ENCODE peak calls at places on chromosomes 16 and 17, in eight cellular contexts. S is HuH-7; Q is AG04449; F is WTC11; L is GM20000; W is stimulated activated CD4-positive, alpha-beta T cell treated with anti-CD3 and anti-CD28 coated beads, Interleukin-1b, Interleukin-23, amount 100 ng/mL, for 24 hours; M is RCC 7860; R is NCI-H1417 treated with DMSO at 0.1 percent for 48 hours. D is an unnamed sample.

GRCh38 chr17:79535728-79536025 is 75.2 kb downstream of the RBFOX3 start:
- DNase-seq in R (no peak), L (no peak), F (no peak), M (no peak), W (no peak), Q (no peak), S (no peak), D (no peak)

GRCh38 chr17:66348605-66349165 is 46.3 kb downstream of the PRKCA start:
- DNase-seq in S (no peak), R (no peak), W (no peak), Q (peak), M (peak), F (no peak), L (no peak), D (peak)

GRCh38 chr17:79219208-79219935 is 144.7 kb downstream of the ENGASE start:
- DNase-seq in Q (no peak), F (no peak), M (no peak), W (no peak), R (no peak), L (no peak), S (no peak), D (no peak)

GRCh38 chr17:42387663-42388380 is 420 bp downstream of the STAT3 start:
- DNase-seq in F (peak), M (peak), R (peak), Q (no peak), W (no peak), S (no peak), L (peak), D (no peak)

GRCh38 chr17:38589462-38590114 is 16.2 kb downstream of the SRCIN1 start:
- DNase-seq in F (no peak), M (no peak), W (no peak), R (no peak), L (no peak), Q (no peak), S (no peak), D (no peak)

GRCh38 chr16:56988948-56989945 is at the start of gene NLRC5:
- DNase-seq in M (peak), Q (no peak), F (peak), L (peak), R (no peak), W (peak), S (peak), D (no peak)

GRCh38 chr17:9054146-9054545 is 32.8 kb downstream of the NTN1 start:
- DNase-seq in L (no peak), R (no peak), F (peak), Q (no peak), M (no peak), S (no peak), W (no peak), D (no peak)

GRCh38 chr17:64992325-64992802 is 64.2 kb downstream of the GNA13 start:
- DNase-seq in W (no peak), M (peak), R (no peak), Q (no peak), L (no peak), F (no peak), S (no peak), D (no peak)

GRCh38 chr17:78111727-78112507 is 16.6 kb downstream of the TMC6 start:
- DNase-seq in S (no peak), M (no peak), W (no peak), F (no peak), Q (no peak), L (peak), R (no peak), D (no peak)

GRCh38 chr17:34859652-34860051 is 101.6 kb downstream of the CCT6B start:
- DNase-seq in L (no peak), W (no peak), S (no peak), F (no peak), M (no peak), Q (no peak), R (no peak), D (no peak)

GRCh38 chr16:59634951-59635350 is 900.8 kb upstream of the GOT2 start:
- DNase-seq in R (no peak), S (no peak), W (no peak), L (no peak), F (no peak), Q (peak), M (no peak), D (no peak)

GRCh38 chr17:71071837-71072236 is 902.5 kb downstream of the KCNJ2 start:
- DNase-seq in Q (peak), W (no peak), R (no peak), S (no peak), L (no peak), M (peak), F (no peak), D (peak)

GRCh38 chr16:77816293-77816692 is 27.9 kb downstream of the VAT1L start:
- DNase-seq in Q (no peak), S (no peak), L (no peak), W (no peak), M (no peak), R (no peak), F (no peak), D (no peak)